ENCODE peak calls at places on chromosomes 5 and 9, in five cellular contexts. U, V, P, H and M are unnamed samples.

GRCh38 chr9:33012328-33013068 is 11.1 kb upstream of the APTX start:
- DNase-seq in U (no peak), V (no peak), P (no peak), H (no peak), M (no peak)

GRCh38 chr9:131467214-131467935 is 35.3 kb upstream of the POMT1 start:
- DNase-seq in U (no peak), V (no peak), P (no peak), H (no peak), M (no peak)

GRCh38 chr5:179887095-179887494 is 20.6 kb downstream of the TBC1D9B start:
- DNase-seq in U (no peak), V (no peak), P (no peak), H (no peak), M (no peak)

GRCh38 chr5:161546463-161547301 is at the start of gene GABRB2:
- DNase-seq in U (peak), V (peak), P (peak), H (peak), M (peak)

GRCh38 chr9:87431831-87432230 is 65.8 kb upstream of the DAPK1 start:
- DNase-seq in U (no peak), V (no peak), P (no peak), H (no peak), M (no peak)

GRCh38 chr5:31362931-31363568 is 168.8 kb downstream of the DROSHA start:
- DNase-seq in U (no peak), V (no peak), P (no peak), H (no peak), M (no peak)

GRCh38 chr9:137579259-137579604 is 507 bp upstream of the DPH7 start:
- DNase-seq in U (no peak), V (no peak), P (no peak), H (no peak), M (no peak)

GRCh38 chr9:1871486-1872181 is 143.5 kb upstream of the SMARCA2 start:
- DNase-seq in U (no peak), V (no peak), P (peak), H (no peak), M (peak)

GRCh38 chr9:137255448-137256114 is 454 bp downstream of the NELFB start:
- DNase-seq in U (no peak), V (peak), P (peak), H (peak), M (peak)

GRCh38 chr9:38345851-38346755 is 46.4 kb upstream of the ALDH1B1 start:
- DNase-seq in U (no peak), V (no peak), P (no peak), H (no peak), M (no peak)

GRCh38 chr9:89868100-89868499 is 263.3 kb downstream of the GADD45G start:
- DNase-seq in U (no peak), V (no peak), P (no peak), H (no peak), M (no peak)

GRCh38 chr5:126913316-126913715 is 117.0 kb downstream of the MARCHF3 start:
- DNase-seq in U (no peak), V (no peak), P (no peak), H (no peak), M (no peak)

GRCh38 chr5:76403713-76403962 is 553 bp downstream of the IQGAP2 start:
- DNase-seq in U (no peak), V (peak), P (no peak), H (no peak), M (no peak)

GRCh38 chr5:121870489-121870888 is 18.8 kb downstream of the FTMT start:
- DNase-seq in U (no peak), V (peak), P (no peak), H (peak), M (peak)

GRCh38 chr5:10475931-10476687 is 34.4 kb downstream of the ROPN1L start:
- DNase-seq in U (no peak), V (no peak), P (no peak), H (peak), M (no peak)

GRCh38 chr5:33903118-33903517 is 11.3 kb upstream of the ADAMTS12 start:
- DNase-seq in U (no peak), V (no peak), P (no peak), H (no peak), M (no peak)

GRCh38 chr5:180096616-180097015 is 25.1 kb upstream of the RNF130 start:
- DNase-seq in U (no peak), V (no peak), P (no peak), H (no peak), M (no peak)

GRCh38 chr5:62783374-62784057 is 204.9 kb downstream of the LRRC70 start:
- DNase-seq in U (no peak), V (no peak), P (no peak), H (no peak), M (no peak)
- TF ChIP-seq JUNB in U (no peak), V (no peak), P (no peak), H (no peak), M (no peak)

GRCh38 chr5:170262061-170262764 is 29.4 kb downstream of the C5orf58 start:
- DNase-seq in U (no peak), V (no peak), P (no peak), H (no peak), M (no peak)
- TF ChIP-seq JUNB in U (no peak), V (no peak), P (no peak), H (no peak), M (no peak)

DNA sequence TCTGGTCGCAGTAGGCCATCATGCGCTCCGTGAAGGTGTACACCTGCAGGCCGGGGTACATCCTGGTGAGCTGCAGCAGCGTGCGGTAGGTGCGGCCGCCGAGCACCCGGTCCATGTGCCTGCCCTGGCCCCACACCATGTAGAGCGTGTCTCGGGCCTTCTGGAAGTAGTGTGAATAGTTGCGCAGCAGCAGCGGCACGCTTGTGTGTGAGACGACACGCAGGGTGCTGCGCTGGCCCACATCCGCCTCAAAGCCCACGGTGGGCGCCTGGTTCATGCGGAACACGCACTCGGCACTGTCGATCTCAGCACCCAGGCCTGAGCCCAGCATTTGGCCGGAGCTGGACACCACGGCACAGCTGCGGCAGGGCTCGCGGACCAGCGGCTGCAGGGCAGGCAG is 4.5 kb downstream of the ST6GALNAC4 start:
- DNase-seq in U (no peak), V (no peak), P (no peak), H (no peak), M (no peak)
- TF ChIP-seq JUNB in U (no peak), V (no peak), P (no peak), H (no peak), M (no peak)

DNA sequence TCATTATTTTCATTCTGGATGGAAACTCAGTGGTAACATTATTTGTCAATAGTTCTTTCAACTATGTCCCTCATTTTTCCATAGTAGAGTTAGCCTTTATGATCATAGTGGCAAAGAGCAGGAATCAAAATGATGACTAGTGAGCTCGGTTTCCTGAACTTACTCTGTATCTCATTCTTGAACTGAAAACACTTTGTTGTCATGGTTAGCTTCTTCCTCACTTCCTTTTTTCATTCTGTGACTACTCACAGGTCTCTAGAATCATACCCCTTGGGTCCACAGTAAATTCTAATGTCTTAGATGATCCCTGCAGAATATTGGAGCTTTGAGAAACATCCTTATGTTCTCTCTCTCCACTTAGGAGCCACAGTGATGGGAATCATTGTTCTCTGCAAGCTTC is 29.4 kb upstream of the RECK start:
- DNase-seq in U (no peak), V (no peak), P (no peak), H (no peak), M (no peak)
- TF ChIP-seq JUNB in U (peak), V (no peak), P (no peak), H (no peak), M (no peak)